ENCODE peak calls at places on chromosomes 4 and X, in seven cellular contexts. I, W, K, N, M, D and H are unnamed samples.

GRCh38 chr4:93759506-93759905 is 69.0 kb upstream of the ATOH1 start:
- DNase-seq in W (no peak), D (no peak), N (no peak), M (no peak), K (no peak), I (no peak), H (no peak)

GRCh38 chr4:184655889-184656869 is 6.6 kb downstream of the PRIMPOL start:
- DNase-seq in K (no peak), W (no peak), N (no peak), M (no peak), D (no peak), I (no peak), H (no peak)

GRCh38 chrX:41276661-41277506 is 57.1 kb upstream of the DDX3X start:
- DNase-seq in K (no peak), D (no peak), I (no peak), M (no peak), N (no peak), W (no peak), H (no peak)

GRCh38 chr4:73897380-73898136 is 28.4 kb downstream of the CXCL1 start:
- DNase-seq in M (no peak), D (peak), I (peak), W (no peak), N (no peak), K (no peak), H (no peak)

GRCh38 chr4:100421356-100421978 is 96.4 kb downstream of the EMCN start:
- DNase-seq in D (no peak), K (no peak), M (no peak), I (no peak), W (peak), N (peak), H (no peak)

GRCh38 chr4:155593793-155594192 is 72.9 kb upstream of the GUCY1A1 start:
- DNase-seq in N (no peak), I (no peak), D (no peak), M (no peak), K (no peak), W (no peak), H (no peak)

GRCh38 chr4:18234108-18234507 is 212.6 kb upstream of the LCORL start:
- DNase-seq in K (no peak), D (no peak), M (no peak), N (no peak), I (no peak), W (no peak), H (no peak)

GRCh38 chr4:47668810-47669408 is 169.0 kb downstream of the CORIN start:
- DNase-seq in I (peak), M (no peak), W (peak), K (no peak), N (peak), D (peak), H (no peak)

GRCh38 chr4:93475730-93476129 is 352.8 kb upstream of the ATOH1 start:
- DNase-seq in K (no peak), D (no peak), I (no peak), N (no peak), W (no peak), M (no peak), H (no peak)

GRCh38 chr4:2177443-2178093 is 64.4 kb downstream of the HAUS3 start:
- DNase-seq in D (no peak), I (no peak), W (no peak), N (no peak), M (no peak), K (no peak), H (no peak)

GRCh38 chrX:78527263-78527662 is 131.9 kb downstream of the RTL3 start:
- DNase-seq in I (no peak), W (no peak), D (no peak), K (no peak), M (no peak), N (no peak), H (no peak)

GRCh38 chrX:152897216-152898144 is at the start of gene ZNF185:
- DNase-seq in D (no peak), W (no peak), I (peak), N (no peak), K (no peak), M (no peak), H (no peak)

GRCh38 chr4:173752610-173753009 is 222.6 kb upstream of the HAND2 start:
- DNase-seq in N (peak), D (no peak), K (no peak), I (peak), W (no peak), M (no peak), H (no peak)

GRCh38 chr4:136829298-136829697 is 703.0 kb downstream of the PCDH18 start:
- DNase-seq in W (no peak), I (no peak), K (no peak), D (no peak), M (no peak), N (no peak), H (no peak)

GRCh38 chr4:183360161-183360919 is 38.1 kb upstream of the CLDN24 start:
- DNase-seq in K (no peak), D (no peak), W (no peak), I (no peak), M (no peak), N (no peak), H (no peak)

GRCh38 chr4:182842104-182842600 is 75.0 kb downstream of the DCTD start:
- DNase-seq in N (no peak), D (no peak), W (no peak), I (no peak), M (no peak), K (no peak), H (no peak)

GRCh38 chrX:3518870-3519269 is 172.4 kb upstream of the MXRA5 start:
- DNase-seq in M (no peak), D (peak), K (peak), I (peak), N (no peak), W (no peak), H (no peak)

GRCh38 chr4:170025523-170026252 is 507 bp downstream of the MFAP3L start:
- DNase-seq in N (no peak), W (no peak), K (peak), I (peak), D (no peak), M (no peak), H (no peak)